ENCODE peak calls at places on chromosomes 1 and 21, in seven cellular contexts. E, Y, M, K, O, F and U are unnamed samples.

GRCh38 chr1:92599184-92599583 is 112.5 kb upstream of the GFI1 start:
- DNase-seq in E (no peak), Y (no peak), M (no peak), K (peak), O (no peak), F (no peak), U (no peak)

GRCh38 chr1:109823543-109824348 is 60.0 kb upstream of the EPS8L3 start:
- DNase-seq in E (peak), Y (no peak), M (peak), K (peak), O (no peak), F (no peak), U (no peak)

GRCh38 chr1:90295534-90295933 is 300.6 kb downstream of the ZNF326 start:
- DNase-seq in E (no peak), Y (no peak), M (no peak), K (no peak), O (no peak), F (no peak), U (no peak)

GRCh38 chr1:64699327-64699726 is 45.5 kb upstream of the RAVER2 start:
- DNase-seq in E (peak), Y (no peak), M (no peak), K (no peak), O (no peak), F (no peak), U (no peak)

GRCh38 chr1:81305997-81306452 is 494.7 kb upstream of the ADGRL2 start:
- DNase-seq in E (peak), Y (no peak), M (peak), K (peak), O (peak), F (no peak), U (no peak)

GRCh38 chr1:232629250-232630046 is 485 bp downstream of the SIPA1L2 start:
- DNase-seq in E (peak), Y (peak), M (no peak), K (peak), O (peak), F (peak), U (peak)

GRCh38 chr21:17576080-17576835 is 36.4 kb downstream of the BTG3 start:
- DNase-seq in E (no peak), Y (no peak), M (no peak), K (no peak), O (no peak), F (no peak), U (no peak)

GRCh38 chr1:43818691-43819090 is 111.4 kb downstream of the ST3GAL3 start:
- DNase-seq in E (no peak), Y (no peak), M (no peak), K (peak), O (no peak), F (no peak), U (no peak)

GRCh38 chr1:31742462-31743212 is 21.5 kb downstream of the ADGRB2 start:
- DNase-seq in E (no peak), Y (no peak), M (no peak), K (no peak), O (peak), F (no peak), U (no peak)

GRCh38 chr21:34128674-34129038 is 55.3 kb downstream of the MRPS6 start:
- DNase-seq in E (no peak), Y (no peak), M (no peak), K (no peak), O (no peak), F (no peak), U (no peak)

GRCh38 chr1:60562715-60563114 is 489.1 kb upstream of the C1orf87 start:
- DNase-seq in E (no peak), Y (no peak), M (no peak), K (peak), O (no peak), F (no peak), U (no peak)

GRCh38 chr1:103523346-103523745 is 2.2 kb upstream of the RNPC3 start:
- DNase-seq in E (no peak), Y (no peak), M (no peak), K (no peak), O (no peak), F (no peak), U (no peak)

GRCh38 chr1:64578270-64578973 is 108.5 kb downstream of the CACHD1 start:
- DNase-seq in E (no peak), Y (no peak), M (no peak), K (no peak), O (no peak), F (no peak), U (no peak)

GRCh38 chr21:45737485-45738166 is 94.1 kb downstream of the PCBP3 start:
- DNase-seq in E (no peak), Y (no peak), M (no peak), K (no peak), O (no peak), F (no peak), U (no peak)

GRCh38 chr1:245255783-245256182 is 101.0 kb downstream of the KIF26B start:
- DNase-seq in E (no peak), Y (no peak), M (no peak), K (no peak), O (no peak), F (no peak), U (no peak)

GRCh38 chr1:233597489-233597901 is 16.4 kb upstream of the KCNK1 start:
- DNase-seq in E (no peak), Y (no peak), M (no peak), K (peak), O (no peak), F (no peak), U (no peak)

GRCh38 chr1:150165622-150166612 is 16.2 kb downstream of the PLEKHO1 start:
- DNase-seq in E (peak), Y (peak), M (peak), K (peak), O (peak), F (no peak), U (peak)

GRCh38 chr1:14780271-14780670 is 181.8 kb downstream of the KAZN start:
- DNase-seq in E (no peak), Y (no peak), M (no peak), K (no peak), O (no peak), F (no peak), U (no peak)

GRCh38 chr1:51551081-51551480 is 32.0 kb upstream of the EPS15 start:
- DNase-seq in E (no peak), Y (no peak), M (no peak), K (no peak), O (no peak), F (no peak), U (no peak)

GRCh38 chr1:158930504-158930903 is 848 bp upstream of the PYHIN1 start:
- DNase-seq in E (no peak), Y (peak), M (no peak), K (no peak), O (no peak), F (no peak), U (peak)

GRCh38 chr1:68973459-68974244 is 476.8 kb upstream of the DEPDC1 start:
- DNase-seq in E (no peak), Y (no peak), M (peak), K (peak), O (no peak), F (no peak), U (no peak)

GRCh38 chr1:169049258-169049936 is 57.1 kb upstream of the ATP1B1 start:
- DNase-seq in E (no peak), Y (no peak), M (no peak), K (no peak), O (no peak), F (peak), U (no peak)

GRCh38 chr21:39311164-39311563 is 2.3 kb downstream of the BRWD1 start:
- DNase-seq in E (no peak), Y (no peak), M (no peak), K (no peak), O (no peak), F (no peak), U (no peak)

GRCh38 chr1:55275151-55275748 is 60.1 kb upstream of the USP24 start:
- DNase-seq in E (no peak), Y (no peak), M (peak), K (peak), O (peak), F (no peak), U (no peak)